ENCODE peak calls at places on chromosomes 1 and 21, in seven cellular contexts. M, F, Z, O, T, E and X are unnamed samples.

GRCh38 chr1:207713529-207713928 is 38.3 kb upstream of the CD46 start:
- DNase-seq in O (no peak), T (peak), M (no peak), F (no peak), Z (no peak), E (no peak), X (no peak)

GRCh38 chr21:24375201-24375600 is 1232.1 kb downstream of the MRPL39 start:
- DNase-seq in T (no peak), E (no peak), F (no peak), M (no peak), Z (no peak), O (no peak), X (no peak)

GRCh38 chr1:192579319-192579738 is 3.8 kb downstream of the RGS1 start:
- DNase-seq in T (no peak), E (peak), O (no peak), F (no peak), Z (no peak), M (no peak), X (no peak)

GRCh38 chr1:207806531-207807394 is 54.9 kb downstream of the CD46 start:
- DNase-seq in F (no peak), Z (peak), M (no peak), E (no peak), T (no peak), O (peak), X (no peak)

GRCh38 chr1:50343323-50343722 is 79.9 kb downstream of the DMRTA2 start:
- DNase-seq in O (no peak), T (no peak), Z (no peak), M (peak), E (no peak), F (no peak), X (no peak)

GRCh38 chr1:201020647-201021332 is 2.7 kb downstream of the KIF21B start:
- DNase-seq in M (peak), O (peak), Z (no peak), T (no peak), E (peak), F (peak), X (no peak)

GRCh38 chr1:77370588-77371306 is 88.9 kb downstream of the AK5 start:
- DNase-seq in E (no peak), M (no peak), T (no peak), O (peak), F (no peak), Z (no peak), X (no peak)

GRCh38 chr1:180213401-180214177 is 16.5 kb upstream of the LHX4 start:
- DNase-seq in M (no peak), F (peak), O (no peak), T (peak), E (peak), Z (no peak), X (no peak)

GRCh38 chr1:5595531-5596170 is 396.6 kb downstream of the NPHP4 start:
- DNase-seq in M (no peak), O (no peak), T (no peak), Z (peak), F (no peak), E (no peak), X (peak)

GRCh38 chr1:215523128-215523861 is 43.8 kb upstream of the KCTD3 start:
- DNase-seq in T (no peak), E (no peak), O (peak), Z (no peak), M (no peak), F (no peak), X (no peak)

GRCh38 chr1:246971322-246971721 is 36.5 kb downstream of the ZNF695 start:
- DNase-seq in Z (no peak), M (peak), E (peak), T (peak), O (peak), F (peak), X (no peak)

GRCh38 chr1:47996406-47997226 is 569 bp downstream of the TRABD2B start:
- DNase-seq in T (no peak), E (no peak), O (no peak), M (no peak), F (no peak), Z (no peak), X (no peak)

GRCh38 chr1:3909615-3910014 is 9.5 kb upstream of the C1orf174 start:
- DNase-seq in E (no peak), T (peak), F (peak), Z (no peak), M (no peak), O (no peak), X (no peak)

GRCh38 chr1:36157973-36158826 is 2.2 kb downstream of the MAP7D1 start:
- DNase-seq in F (no peak), M (no peak), Z (no peak), O (no peak), E (no peak), T (no peak), X (no peak)

GRCh38 chr1:26317612-26318337 is at the start of gene CD52:
- DNase-seq in E (peak), Z (no peak), M (no peak), O (no peak), F (peak), T (no peak), X (no peak)

GRCh38 chr1:119743776-119744597 is 24.7 kb downstream of the HMGCS2 start:
- DNase-seq in T (no peak), F (peak), M (peak), O (peak), E (peak), Z (no peak), X (no peak)

GRCh38 chr1:181134543-181135461 is 46.3 kb downstream of the IER5 start:
- DNase-seq in O (peak), M (no peak), E (peak), T (peak), Z (peak), F (peak), X (no peak)

GRCh38 chr1:157147037-157147436 is 8.8 kb upstream of the ETV3 start:
- DNase-seq in O (no peak), T (no peak), E (no peak), F (no peak), M (no peak), Z (no peak), X (no peak)

GRCh38 chr1:201785291-201785690 is 43.7 kb upstream of the IPO9 start:
- DNase-seq in O (peak), F (no peak), T (no peak), Z (no peak), M (no peak), E (no peak), X (no peak)

GRCh38 chr1:174836543-174836942 is 163.2 kb upstream of the CACYBP start:
- DNase-seq in E (no peak), F (no peak), T (no peak), O (no peak), M (no peak), Z (no peak), X (no peak)

GRCh38 chr1:53558916-53559315 is 99.7 kb downstream of the DMRTB1 start:
- DNase-seq in T (no peak), Z (no peak), E (no peak), F (no peak), O (no peak), M (no peak), X (no peak)

GRCh38 chr1:63731117-63732043 is 42.4 kb upstream of the ROR1 start:
- DNase-seq in F (no peak), O (peak), T (no peak), Z (no peak), E (no peak), M (no peak), X (no peak)

GRCh38 chr1:173444757-173445156 is 32.4 kb upstream of the PRDX6 start:
- DNase-seq in O (peak), F (peak), T (no peak), M (no peak), Z (no peak), E (no peak), X (no peak)

GRCh38 chr1:52683367-52683940 is 14.7 kb downstream of the COA7 start:
- DNase-seq in T (no peak), O (no peak), Z (no peak), E (peak), F (no peak), M (no peak), X (peak)